ENCODE peak calls at places on chromosomes 1 and 21, in four cellular contexts. Q is K562, F is HepG2, I is GM12878. G is an unnamed sample.

GRCh38 chr21:24759348-24760118 is 847.7 kb downstream of the MRPL39 start:
- DNase-seq in Q (no peak), F (no peak), I (no peak), G (no peak)

GRCh38 chr1:44256762-44257554 is 43.7 kb downstream of the DMAP1 start:
- DNase-seq in Q (no peak), F (no peak), I (no peak), G (no peak)

GRCh38 chr1:37726746-37727145 is 34.4 kb downstream of the CDCA8 start:
- DNase-seq in Q (no peak), F (no peak), I (no peak), G (no peak)

GRCh38 chr1:92709738-92710137 is 75.2 kb downstream of the EVI5 start:
- DNase-seq in Q (peak), F (peak), I (no peak), G (no peak)

GRCh38 chr1:200081151-200081981 is 53.9 kb downstream of the NR5A2 start:
- DNase-seq in Q (no peak), F (no peak), I (no peak), G (no peak)

GRCh38 chr1:29974345-29974744 is 738.0 kb downstream of the PTPRU start:
- DNase-seq in Q (no peak), F (peak), I (no peak), G (peak)

GRCh38 chr1:172630868-172631267 is 28.0 kb upstream of the FASLG start:
- DNase-seq in Q (no peak), F (peak), I (no peak), G (no peak)

GRCh38 chr1:187264995-187265602 is 436.4 kb downstream of the PLA2G4A start:
- DNase-seq in Q (peak), F (peak), I (no peak), G (peak)

GRCh38 chr1:177227978-177228720 is 57.4 kb downstream of the BRINP2 start:
- DNase-seq in Q (no peak), F (no peak), I (no peak), G (no peak)

GRCh38 chr1:157948547-157949152 is 44.8 kb upstream of the KIRREL1 start:
- DNase-seq in Q (peak), F (peak), I (no peak), G (no peak)

GRCh38 chr1:170807432-170807831 is 127.9 kb upstream of the MROH9 start:
- DNase-seq in Q (no peak), F (no peak), I (no peak), G (no peak)

GRCh38 chr1:100719490-100719889 is at the start of gene VCAM1:
- DNase-seq in Q (no peak), F (no peak), I (peak), G (no peak)

GRCh38 chr1:12019858-12020509 is 686 bp downstream of the MIIP start:
- DNase-seq in Q (peak), F (no peak), I (no peak), G (no peak)

GRCh38 chr1:165397945-165398344 is 41.4 kb upstream of the LMX1A start:
- DNase-seq in Q (peak), F (no peak), I (no peak), G (no peak)

GRCh38 chr1:216627252-216627651 is 96.0 kb downstream of the ESRRG start:
- DNase-seq in Q (no peak), F (no peak), I (no peak), G (no peak)

GRCh38 chr1:240199758-240200655 is 108.3 kb downstream of the FMN2 start:
- DNase-seq in Q (no peak), F (no peak), I (no peak), G (no peak)

GRCh38 chr1:210685295-210685650 is 356.6 kb downstream of the HHAT start:
- DNase-seq in Q (no peak), F (no peak), I (no peak), G (no peak)

GRCh38 chr1:151130837-151131586 is 15.4 kb downstream of the SEMA6C start:
- DNase-seq in Q (no peak), F (no peak), I (peak), G (no peak)

GRCh38 chr1:209625205-209625549 is 27.0 kb downstream of the LAMB3 start:
- DNase-seq in Q (no peak), F (no peak), I (no peak), G (no peak)

GRCh38 chr1:82565546-82565945 is 764.8 kb downstream of the ADGRL2 start:
- DNase-seq in Q (no peak), F (no peak), I (no peak), G (no peak)

GRCh38 chr1:7313081-7313546 is 458.0 kb upstream of the VAMP3 start:
- DNase-seq in Q (no peak), F (no peak), I (no peak), G (no peak)

GRCh38 chr21:14911351-14911750 is 153.4 kb downstream of the NRIP1 start:
- DNase-seq in Q (no peak), F (no peak), I (no peak), G (no peak)

GRCh38 chr1:3530086-3530930 is 75.8 kb downstream of the ARHGEF16 start:
- DNase-seq in Q (no peak), F (no peak), I (no peak), G (no peak)

GRCh38 chr1:182163821-182164223 is 102.3 kb upstream of the ZNF648 start:
- DNase-seq in Q (no peak), F (no peak), I (no peak), G (no peak)

GRCh38 chr1:87957331-87957730 is 628.7 kb downstream of the LMO4 start:
- DNase-seq in Q (no peak), F (no peak), I (no peak), G (no peak)

GRCh38 chr21:23463365-23463764 is 2143.9 kb downstream of the MRPL39 start:
- DNase-seq in Q (no peak), F (no peak), I (no peak), G (no peak)

GRCh38 chr1:202145325-202146140 is 996 bp upstream of the ARL8A start:
- DNase-seq in Q (peak), F (no peak), I (no peak), G (no peak)

GRCh38 chr1:32448773-32449456 is 16.0 kb upstream of the ZBTB8B start:
- DNase-seq in Q (peak), F (peak), I (no peak), G (peak)

GRCh38 chr1:212671342-212672031 is 28.2 kb downstream of the BATF3 start:
- DNase-seq in Q (no peak), F (no peak), I (no peak), G (peak)

GRCh38 chr1:53182111-53182593 is 14.5 kb upstream of the CPT2 start:
- DNase-seq in Q (peak), F (peak), I (peak), G (peak)

GRCh38 chr1:119774746-119775495 is 6.2 kb upstream of the HMGCS2 start:
- DNase-seq in Q (no peak), F (no peak), I (no peak), G (no peak)

GRCh38 chr1:239676522-239677273 is 290.3 kb downstream of the CHRM3 start:
- DNase-seq in Q (no peak), F (no peak), I (no peak), G (no peak)

GRCh38 chr1:147891088-147891487 is 11.5 kb upstream of the GJA8 start:
- DNase-seq in Q (no peak), F (no peak), I (no peak), G (no peak)

GRCh38 chr1:23646086-23646485 is 45.5 kb upstream of the RPL11 start:
- DNase-seq in Q (no peak), F (no peak), I (no peak), G (no peak)

GRCh38 chr1:10692401-10693021 is 103.9 kb downstream of the CASZ1 start:
- DNase-seq in Q (peak), F (peak), I (no peak), G (peak)

GRCh38 chr21:44094832-44095231 is 12.4 kb upstream of the PWP2 start:
- DNase-seq in Q (no peak), F (no peak), I (no peak), G (no peak)

GRCh38 chr1:34879230-34879629 is 19.7 kb upstream of the SMIM12 start:
- DNase-seq in Q (peak), F (peak), I (no peak), G (no peak)
- TF ChIP-seq JUNB in Q (no peak), F (no peak), I (no peak), G (no peak)

DNA sequence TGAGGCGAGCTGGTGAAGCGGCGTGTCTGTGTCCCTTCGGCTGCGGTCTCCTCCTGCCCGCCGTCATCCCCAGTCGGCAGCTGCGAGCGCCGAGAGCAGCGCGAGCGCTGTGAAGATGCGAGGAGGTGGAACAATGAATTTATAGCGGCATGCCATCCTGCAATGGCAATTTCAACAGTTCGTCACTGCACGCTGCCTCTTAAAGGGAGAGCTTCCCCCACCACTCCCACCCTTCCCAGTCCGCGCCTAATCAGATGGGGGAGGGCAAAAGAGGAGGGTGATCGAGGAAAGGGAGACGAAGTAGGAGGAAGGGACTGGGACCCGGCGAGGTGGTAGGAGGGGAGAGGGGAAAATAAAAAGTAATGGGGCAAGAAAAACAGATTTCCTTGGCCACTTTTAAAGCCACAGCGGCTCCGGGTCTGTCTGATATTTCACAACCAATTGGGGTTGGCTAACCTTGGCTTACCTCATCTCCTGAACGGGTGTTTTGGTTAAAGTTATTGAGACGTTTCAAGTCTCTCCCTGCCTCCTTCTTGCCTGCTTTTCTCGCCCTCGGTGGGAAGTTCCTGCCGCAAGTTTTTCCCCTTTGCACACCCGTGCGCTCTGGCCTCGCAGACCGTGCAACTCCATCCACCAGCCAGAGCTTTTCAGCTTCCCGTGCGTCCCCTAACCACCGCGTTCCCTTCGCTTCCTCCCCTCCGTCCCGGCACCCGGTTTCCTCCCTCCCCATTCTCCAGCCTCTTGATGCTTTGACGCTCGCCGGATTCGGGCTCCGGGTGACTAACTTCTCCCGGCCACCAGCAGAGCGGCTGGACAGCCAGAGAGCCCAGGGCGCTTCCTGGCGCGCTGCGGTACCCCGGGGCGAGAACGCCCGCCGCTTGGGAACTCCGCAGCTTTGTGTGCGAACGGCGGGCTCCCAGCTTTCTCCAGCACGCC is at the start of gene ADAMTS5:
- DNase-seq in Q (no peak), F (no peak), I (no peak), G (no peak)
- TF ChIP-seq SMC3 in Q (no peak), F (no peak), I (no peak), G (no peak)

GRCh38 chr1:184971522-184972265 is 2.6 kb downstream of the NIBAN1 start:
- DNase-seq in Q (no peak), F (no peak), I (no peak), G (no peak)

GRCh38 chr1:184967045-184967444 is 7.3 kb downstream of the NIBAN1 start:
- DNase-seq in Q (no peak), F (no peak), I (no peak), G (no peak)

GRCh38 chr1:184970691-184971161 is 3.6 kb downstream of the NIBAN1 start:
- DNase-seq in Q (no peak), F (no peak), I (no peak), G (no peak)

DNA sequence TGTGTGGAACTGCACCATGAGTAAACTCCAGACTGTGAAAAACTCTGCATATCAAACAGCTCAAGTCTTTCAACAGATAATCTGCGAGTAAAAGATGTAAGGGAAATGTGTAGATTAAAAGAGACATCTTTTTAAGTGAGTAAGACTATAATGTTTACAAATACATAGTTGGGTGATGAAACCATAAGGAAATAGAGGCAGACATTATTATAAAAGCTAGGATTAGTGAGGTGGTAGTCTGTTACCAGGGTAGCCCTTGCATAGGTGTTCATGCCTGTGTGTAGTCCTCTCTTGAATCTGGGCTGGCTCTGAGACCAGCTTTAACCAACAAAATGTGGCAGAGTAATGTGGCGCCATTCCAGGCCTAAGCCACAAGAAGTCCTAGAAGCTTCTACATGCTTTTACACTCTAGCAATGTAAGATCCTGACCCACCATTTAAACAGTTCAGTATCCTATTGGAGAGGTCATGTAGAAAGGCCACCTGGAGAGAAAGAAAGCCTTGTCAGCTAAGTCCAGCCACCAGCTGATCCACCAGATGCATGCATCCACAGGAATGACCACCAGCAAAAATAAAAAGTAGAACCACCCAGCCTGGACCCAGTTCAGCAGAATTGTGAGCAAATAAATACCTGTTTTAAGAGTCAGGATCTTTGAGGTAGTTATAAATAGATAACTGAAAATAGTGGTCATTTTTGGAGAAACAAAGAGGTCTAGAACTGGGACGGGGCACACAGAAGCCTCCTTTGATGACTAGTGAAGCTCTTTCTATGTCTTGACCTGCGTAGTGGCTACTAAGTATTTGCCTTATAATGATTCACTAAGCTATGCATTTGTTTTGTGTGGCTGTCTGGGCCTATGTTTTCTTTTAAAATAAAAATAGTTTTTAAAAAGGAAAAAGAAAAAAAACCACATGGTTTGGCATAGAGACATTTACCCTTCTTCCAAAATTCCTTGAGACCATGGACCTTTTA is 8.1 kb downstream of the NIBAN1 start:
- DNase-seq in Q (no peak), F (no peak), I (no peak), G (no peak)
- TF ChIP-seq JUNB in Q (no peak), F (no peak), I (no peak), G (no peak)

DNA sequence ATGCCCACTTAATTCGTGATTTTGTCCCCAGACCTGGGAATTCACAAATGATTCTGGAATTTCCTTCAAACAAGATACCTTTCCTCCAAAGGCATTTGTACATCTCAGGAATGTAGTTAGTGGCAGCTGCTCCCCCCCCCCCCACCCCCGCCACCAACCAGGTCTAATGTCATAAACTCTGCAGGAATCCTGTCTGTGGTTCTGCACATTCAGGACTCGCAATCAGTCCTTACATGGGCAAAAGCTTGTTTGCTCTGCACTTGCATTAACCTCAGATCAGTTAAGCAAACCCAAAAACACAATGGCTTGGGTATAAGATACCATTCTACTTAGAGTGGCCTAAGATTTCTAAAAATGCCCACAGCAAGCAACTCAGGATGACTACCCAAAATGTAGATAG is 143.8 kb downstream of the TGFB2 start:
- DNase-seq in Q (no peak), F (no peak), I (no peak), G (peak)
- TF ChIP-seq SMC3 in Q (no peak), F (no peak), I (no peak), G (no peak)